ENCODE peak calls at places on chromosomes 16 and 17, in five cellular contexts. V, C, L, G and I are unnamed samples.

GRCh38 chr17:72433797-72434196 is 313.0 kb downstream of the SOX9 start:
- DNase-seq in G (no peak), C (no peak), L (no peak), V (no peak), I (no peak)

GRCh38 chr16:66332599-66332998 is 33.9 kb upstream of the CDH5 start:
- DNase-seq in L (no peak), V (no peak), G (no peak), C (no peak), I (no peak)

GRCh38 chr17:7173687-7174602 is 5.2 kb downstream of the ASGR1 start:
- DNase-seq in L (no peak), C (peak; percentile 26), G (peak; percentile 73), V (peak; percentile 41), I (peak; percentile 35)

GRCh38 chr17:45135978-45136791 is 698 bp downstream of the ACBD4 start:
- DNase-seq in L (no peak), G (no peak), C (no peak), V (no peak), I (no peak)

GRCh38 chr17:66691644-66692500 is 143.0 kb upstream of the CACNG5 start:
- DNase-seq in G (no peak), V (no peak), L (no peak), C (no peak), I (no peak)

GRCh38 chr17:65456368-65457151 is 104.9 kb downstream of the AXIN2 start:
- DNase-seq in V (no peak), C (no peak), G (no peak), L (no peak), I (no peak)

GRCh38 chr17:30091771-30092170 is 24.8 kb upstream of the NSRP1 start:
- DNase-seq in G (no peak), C (no peak), V (no peak), L (no peak), I (no peak)

GRCh38 chr17:7354262-7354781 is 634 bp upstream of the TMEM95 start:
- DNase-seq in C (no peak), V (no peak), L (no peak), G (no peak), I (peak; percentile 32)

GRCh38 chr16:27344707-27345106 is 30.9 kb downstream of the IL4R start:
- DNase-seq in G (no peak), L (no peak), V (no peak), C (no peak), I (no peak)

GRCh38 chr17:4733073-4733531 is 1.9 kb downstream of the MED11 start:
- DNase-seq in L (no peak), G (no peak), C (no peak), V (no peak), I (no peak)

GRCh38 chr16:4612474-4612931 is 2.2 kb downstream of the UBALD1 start:
- DNase-seq in G (peak; percentile 54), C (no peak), L (no peak), V (no peak), I (no peak)

GRCh38 chr16:69179255-69180010 is 7.5 kb upstream of the SNTB2 start:
- DNase-seq in V (no peak), C (no peak), G (peak; percentile 86), L (peak; percentile 15), I (no peak)

GRCh38 chr17:58513391-58513912 is 986 bp downstream of the MTMR4 start:
- DNase-seq in L (no peak), G (no peak), V (no peak), C (no peak), I (no peak)